ENCODE peak calls at places on chromosomes 7 and 10, in seven cellular contexts. X, D, Y, S, G, L and I are unnamed samples.

GRCh38 chr7:116576350-116577319 is 51.8 kb downstream of the CAV1 start:
- DNase-seq in X (no peak), D (no peak), Y (no peak), S (no peak), G (peak; percentile 98), L (no peak), I (peak; percentile 50)

GRCh38 chr10:70374775-70375614 is 7.4 kb downstream of the LRRC20 start:
- DNase-seq in X (no peak), D (no peak), Y (no peak), S (no peak), G (no peak), L (no peak), I (no peak)

GRCh38 chr10:46268076-46268881 is 18.5 kb upstream of the ANTXRL start:
- DNase-seq in X (no peak), D (no peak), Y (peak; percentile 53), S (peak; percentile 40), G (no peak), L (no peak), I (no peak)

GRCh38 chr7:137671920-137672319 is 174.9 kb downstream of the DGKI start:
- DNase-seq in X (no peak), D (no peak), Y (no peak), S (no peak), G (no peak), L (no peak), I (no peak)

GRCh38 chr10:86018735-86019058 is 347.9 kb downstream of the GRID1 start:
- DNase-seq in X (no peak), D (no peak), Y (no peak), S (no peak), G (no peak), L (no peak), I (no peak)

GRCh38 chr10:133169173-133169947 is 9.3 kb downstream of the KNDC1 start:
- DNase-seq in X (no peak), D (no peak), Y (no peak), S (no peak), G (no peak), L (no peak), I (no peak)

GRCh38 chr10:6525599-6526160 is 54.4 kb downstream of the PRKCQ start:
- DNase-seq in X (no peak), D (no peak), Y (no peak), S (no peak), G (no peak), L (no peak), I (no peak)

GRCh38 chr7:84251183-84251845 is 56.7 kb upstream of the SEMA3A start:
- DNase-seq in X (no peak), D (no peak), Y (no peak), S (no peak), G (peak; percentile 49), L (no peak), I (no peak)

GRCh38 chr10:86871563-86872183 is 85.7 kb downstream of the MMRN2 start:
- DNase-seq in X (no peak), D (no peak), Y (no peak), S (no peak), G (no peak), L (no peak), I (no peak)

GRCh38 chr10:122487231-122487765 is 25.9 kb downstream of the HTRA1 start:
- DNase-seq in X (peak; percentile 68), D (no peak), Y (no peak), S (no peak), G (no peak), L (peak; percentile 33), I (no peak)

GRCh38 chr7:135801045-135801693 is 52.6 kb upstream of the FAM180A start:
- DNase-seq in X (peak; percentile 78), D (peak; percentile 67), Y (no peak), S (no peak), G (peak; percentile 68), L (no peak), I (peak; percentile 80)

GRCh38 chr7:5211730-5212482 is 21.9 kb downstream of the WIPI2 start:
- DNase-seq in X (no peak), D (no peak), Y (no peak), S (no peak), G (no peak), L (no peak), I (no peak)

GRCh38 chr7:12244694-12245093 is 33.6 kb downstream of the TMEM106B start:
- DNase-seq in X (no peak), D (no peak), Y (no peak), S (no peak), G (no peak), L (no peak), I (no peak)

GRCh38 chr10:72598769-72599701 is 26.8 kb downstream of the MICU1 start:
- DNase-seq in X (no peak), D (peak; percentile 33), Y (no peak), S (no peak), G (no peak), L (no peak), I (no peak)

GRCh38 chr7:125618516-125618915 is 688.9 kb upstream of the POT1 start:
- DNase-seq in X (no peak), D (no peak), Y (no peak), S (no peak), G (no peak), L (no peak), I (no peak)

GRCh38 chr7:12727455-12728191 is 40.2 kb downstream of the ARL4A start:
- DNase-seq in X (no peak), D (no peak), Y (no peak), S (no peak), G (no peak), L (no peak), I (no peak)

GRCh38 chr10:133438711-133439273 is 14.4 kb upstream of the SPRN start:
- DNase-seq in X (no peak), D (peak; percentile 42), Y (no peak), S (no peak), G (peak; percentile 26), L (peak; percentile 25), I (peak; percentile 50)

GRCh38 chr10:110350812-110351211 is 46.1 kb upstream of the SMNDC1 start:
- DNase-seq in X (no peak), D (no peak), Y (no peak), S (no peak), G (no peak), L (no peak), I (no peak)

GRCh38 chr7:115840702-115841101 is 189.9 kb downstream of the TFEC start:
- DNase-seq in X (no peak), D (no peak), Y (no peak), S (no peak), G (no peak), L (no peak), I (no peak)

GRCh38 chr7:83201355-83201754 is 38.7 kb upstream of the PCLO start:
- DNase-seq in X (no peak), D (no peak), Y (no peak), S (no peak), G (no peak), L (no peak), I (no peak)

GRCh38 chr10:19576576-19576975 is 239.7 kb upstream of the PLXDC2 start:
- DNase-seq in X (no peak), D (no peak), Y (no peak), S (no peak), G (no peak), L (no peak), I (no peak)

GRCh38 chr10:68233045-68233444 is 1.1 kb upstream of the ATOH7 start:
- DNase-seq in X (no peak), D (no peak), Y (no peak), S (no peak), G (no peak), L (no peak), I (no peak)

GRCh38 chr7:90224204-90224603 is 12.7 kb downstream of the STEAP2 start:
- DNase-seq in X (no peak), D (no peak), Y (no peak), S (no peak), G (no peak), L (no peak), I (no peak)

GRCh38 chr10:42942279-42942932 is 134.5 kb upstream of the RET start:
- DNase-seq in X (no peak), D (no peak), Y (no peak), S (no peak), G (no peak), L (no peak), I (no peak)

GRCh38 chr7:3835102-3835501 is 534.0 kb downstream of the SDK1 start:
- DNase-seq in X (no peak), D (no peak), Y (no peak), S (no peak), G (no peak), L (no peak), I (peak; percentile 53)

GRCh38 chr7:142770720-142771352 is at the start of gene PRSS2:
- DNase-seq in X (no peak), D (no peak), Y (no peak), S (no peak), G (no peak), L (no peak), I (no peak)

GRCh38 chr7:9575716-9576115 is 1142.3 kb downstream of the NXPH1 start:
- DNase-seq in X (no peak), D (no peak), Y (no peak), S (no peak), G (no peak), L (no peak), I (no peak)

GRCh38 chr7:36984710-36985308 is 260.5 kb upstream of the AOAH start:
- DNase-seq in X (no peak), D (no peak), Y (no peak), S (no peak), G (no peak), L (no peak), I (no peak)

GRCh38 chr7:149866817-149867447 is 6.8 kb upstream of the ATP6V0E2 start:
- DNase-seq in X (no peak), D (no peak), Y (no peak), S (no peak), G (peak; percentile 5), L (peak; percentile 70), I (no peak)

GRCh38 chr7:95636140-95636539 is 39.8 kb upstream of the PDK4 start:
- DNase-seq in X (no peak), D (no peak), Y (no peak), S (no peak), G (peak; percentile 37), L (no peak), I (peak; percentile 28)

GRCh38 chr7:925601-926000 is 28.9 kb downstream of the ADAP1 start:
- DNase-seq in X (no peak), D (no peak), Y (peak; percentile 73), S (no peak), G (no peak), L (peak; percentile 52), I (no peak)

GRCh38 chr7:14210075-14210474 is 220.6 kb upstream of the ETV1 start:
- DNase-seq in X (no peak), D (no peak), Y (no peak), S (no peak), G (no peak), L (no peak), I (no peak)

GRCh38 chr10:62818426-62819011 is 2.4 kb upstream of the EGR2 start:
- DNase-seq in X (no peak), D (peak; percentile 87), Y (no peak), S (peak; percentile 15), G (no peak), L (peak; percentile 47), I (no peak)

GRCh38 chr10:123518765-123519164 is 147.4 kb upstream of the GPR26 start:
- DNase-seq in X (no peak), D (no peak), Y (no peak), S (no peak), G (no peak), L (no peak), I (no peak)

GRCh38 chr7:108488902-108489538 is 32.8 kb upstream of the NRCAM start:
- DNase-seq in X (no peak), D (peak; percentile 12), Y (no peak), S (no peak), G (no peak), L (no peak), I (no peak)

GRCh38 chr10:78657622-78658165 is 411.1 kb upstream of the ZMIZ1 start:
- DNase-seq in X (peak; percentile 71), D (peak; percentile 86), Y (peak; percentile 47), S (peak; percentile 46), G (peak; percentile 22), L (peak; percentile 78), I (peak; percentile 14)

GRCh38 chr7:36318116-36318515 is 71.5 kb upstream of the ANLN start:
- DNase-seq in X (no peak), D (no peak), Y (no peak), S (no peak), G (no peak), L (no peak), I (no peak)

GRCh38 chr10:99235872-99236626 is 397 bp upstream of the HPSE2 start:
- DNase-seq in X (no peak), D (peak; percentile 77), Y (no peak), S (no peak), G (no peak), L (no peak), I (no peak)